ENCODE peak calls at places on chromosomes 3 and 15, in five cellular contexts. Z is spleen, V is SK-N-SH, L is esophagus muscularis mucosa, Q is K562. F is an unnamed sample.

GRCh38 chr3:9390265-9390888 is 7.0 kb upstream of the SETD5 start:
- DNase-seq in Z (no peak), V (no peak), L (no peak), Q (no peak), F (no peak)

GRCh38 chr15:73387507-73388255 is 18.9 kb upstream of the HCN4 start:
- DNase-seq in Z (peak), V (no peak), L (no peak), Q (no peak), F (no peak)

GRCh38 chr15:60679256-60679655 is 200.3 kb upstream of the ICE2 start:
- DNase-seq in Z (no peak), V (no peak), L (no peak), Q (no peak), F (no peak)

GRCh38 chr3:50491023-50491422 is 12.4 kb downstream of the CACNA2D2 start:
- DNase-seq in Z (no peak), V (no peak), L (no peak), Q (no peak), F (no peak)

GRCh38 chr3:190533511-190534282 is 19.8 kb downstream of the IL1RAP start:
- DNase-seq in Z (no peak), V (no peak), L (no peak), Q (no peak), F (no peak)

GRCh38 chr15:74937602-74938371 is at the start of gene COX5A:
- DNase-seq in Z (peak), V (peak), L (peak), Q (peak), F (peak)

GRCh38 chr15:70348581-70349344 is 251.0 kb upstream of the TLE3 start:
- DNase-seq in Z (no peak), V (no peak), L (no peak), Q (no peak), F (peak)

GRCh38 chr3:42668793-42669217 is 15.3 kb downstream of the ZBTB47 start:
- DNase-seq in Z (no peak), V (no peak), L (no peak), Q (no peak), F (no peak)

GRCh38 chr15:77179541-77179998 is 108.7 kb upstream of the TSPAN3 start:
- DNase-seq in Z (no peak), V (no peak), L (no peak), Q (no peak), F (no peak)

GRCh38 chr3:63674586-63674985 is 22.1 kb downstream of the SNTN start:
- DNase-seq in Z (no peak), V (no peak), L (no peak), Q (no peak), F (no peak)

GRCh38 chr15:58724471-58724870 is 25.0 kb downstream of the ADAM10 start:
- DNase-seq in Z (no peak), V (no peak), L (no peak), Q (no peak), F (peak)

GRCh38 chr3:106355873-106356272 is 487.1 kb upstream of the CBLB start:
- DNase-seq in Z (no peak), V (no peak), L (no peak), Q (no peak), F (no peak)

GRCh38 chr3:72999971-73000370 is 3.4 kb downstream of the PPP4R2 start:
- DNase-seq in Z (no peak), V (no peak), L (no peak), Q (no peak), F (no peak)

GRCh38 chr3:182792901-182793662 is at the start of gene ATP11B:
- DNase-seq in Z (peak), V (peak), L (peak), Q (peak), F (no peak)

GRCh38 chr3:122510878-122511481 is 3.8 kb downstream of the KPNA1 start:
- DNase-seq in Z (no peak), V (no peak), L (no peak), Q (no peak), F (peak)

GRCh38 chr3:51585197-51585596 is 46.7 kb downstream of the RAD54L2 start:
- DNase-seq in Z (no peak), V (peak), L (no peak), Q (no peak), F (no peak)

GRCh38 chr3:196207833-196208607 is 3.2 kb downstream of the ZDHHC19 start:
- DNase-seq in Z (peak), V (peak), L (no peak), Q (peak), F (no peak)

GRCh38 chr15:38226867-38227266 is 25.8 kb upstream of the SPRED1 start:
- DNase-seq in Z (no peak), V (peak), L (no peak), Q (no peak), F (no peak)

GRCh38 chr15:71921191-71921590 is 110.8 kb downstream of the NR2E3 start:
- DNase-seq in Z (no peak), V (no peak), L (no peak), Q (no peak), F (no peak)

GRCh38 chr3:49131576-49131975 is 1.3 kb downstream of the LAMB2 start:
- DNase-seq in Z (no peak), V (no peak), L (no peak), Q (no peak), F (no peak)

GRCh38 chr15:93060336-93061248 is 28.4 kb downstream of the RGMA start:
- DNase-seq in Z (peak), V (no peak), L (no peak), Q (no peak), F (no peak)

GRCh38 chr3:123440181-123440580 is 8.7 kb downstream of the ADCY5 start:
- DNase-seq in Z (no peak), V (no peak), L (no peak), Q (no peak), F (no peak)

GRCh38 chr3:190105876-190106275 is 14.8 kb downstream of the P3H2 start:
- DNase-seq in Z (no peak), V (no peak), L (no peak), Q (no peak), F (no peak)

GRCh38 chr3:46671541-46672348 is 21.7 kb downstream of the ALS2CL start:
- DNase-seq in Z (peak), V (peak), L (no peak), Q (no peak), F (no peak)

GRCh38 chr3:54357307-54357706 is 235.0 kb downstream of the CACNA2D3 start:
- DNase-seq in Z (no peak), V (no peak), L (no peak), Q (no peak), F (no peak)

DNA sequence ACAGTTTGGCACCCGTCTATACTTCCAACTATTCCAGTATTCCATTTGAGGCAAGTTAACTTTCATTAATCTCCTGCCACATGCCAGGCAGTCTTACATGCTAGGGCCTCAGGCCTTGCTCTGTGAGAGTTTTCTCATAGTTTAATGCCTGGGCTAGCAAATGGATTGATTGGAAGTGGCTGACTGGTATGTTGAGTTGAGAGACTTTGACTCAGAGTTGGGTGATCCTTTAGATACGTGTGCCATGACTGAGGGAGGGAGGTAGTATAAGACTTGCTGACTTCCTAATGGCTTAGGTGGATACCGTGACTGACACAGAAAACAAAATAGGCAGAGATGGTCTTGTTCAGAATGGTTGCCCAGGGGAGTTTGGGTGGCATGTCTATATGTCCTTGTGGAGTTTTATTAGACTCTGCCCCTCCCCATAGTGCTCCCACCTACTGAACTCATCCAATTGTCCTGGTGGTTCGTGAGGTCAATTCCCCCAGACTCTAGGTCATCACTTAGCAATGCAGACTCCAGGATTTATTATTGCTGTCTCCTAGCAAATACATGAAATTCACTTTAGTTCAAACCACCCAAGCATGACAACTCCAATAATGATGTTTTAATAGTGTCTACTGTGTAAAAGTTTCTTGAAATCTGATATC is 413.8 kb upstream of the MDFIC2 start:
- DNase-seq in Z (no peak), V (no peak), L (no peak), Q (no peak), F (no peak)
- TF ChIP-seq CTCF in Z (no peak), V (no peak), L (no peak), Q (no peak), F (no peak)

DNA sequence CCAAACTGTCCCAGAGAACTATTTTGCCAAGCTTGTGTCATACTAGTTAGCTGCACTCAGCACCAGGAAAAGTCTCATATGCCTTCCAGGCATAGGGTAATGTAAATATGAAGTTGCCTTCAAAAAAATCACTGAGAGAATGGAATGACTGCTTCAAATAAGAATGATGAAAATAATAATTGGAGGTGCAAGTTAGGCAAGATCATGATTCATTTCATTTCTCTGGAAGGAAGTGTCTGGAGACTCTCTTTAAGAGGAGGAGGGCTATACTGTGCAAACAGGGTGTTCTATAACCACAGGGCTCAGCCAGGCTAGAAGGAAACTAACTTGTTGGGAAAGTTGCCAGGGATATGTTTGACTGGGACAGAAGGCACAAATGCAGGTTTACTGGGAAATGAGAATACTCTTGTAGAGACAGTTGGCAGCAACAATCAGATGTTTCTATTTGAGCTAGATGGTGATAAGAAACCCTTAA is 4.3 kb downstream of the SIDT1 start:
- DNase-seq in Z (no peak), V (no peak), L (no peak), Q (no peak), F (no peak)
- H3K4me3 ChIP-seq in Z (no peak), V (no peak), L (no peak), Q (no peak), F (no peak)

DNA sequence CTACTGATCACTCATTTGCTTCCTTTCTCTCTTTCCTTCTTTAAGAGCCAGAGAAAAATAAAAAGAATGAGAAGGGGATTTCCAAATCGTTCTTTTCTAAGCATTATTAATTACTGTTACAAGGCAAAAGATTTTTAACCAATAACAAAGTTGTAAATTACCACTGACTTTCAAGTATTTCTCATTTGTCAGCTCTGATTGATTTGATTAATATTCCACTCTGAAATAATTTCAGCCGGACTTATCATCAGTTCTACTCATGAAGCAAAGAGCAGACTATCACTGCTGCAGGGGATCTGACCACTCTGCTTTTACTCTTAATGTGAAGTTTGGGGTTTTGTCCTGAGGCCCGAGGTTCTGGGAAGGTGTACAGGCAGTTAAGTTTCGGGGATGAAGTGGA is 19.8 kb downstream of the NR2F2 start:
- DNase-seq in Z (no peak), V (no peak), L (no peak), Q (no peak), F (no peak)
- TF ChIP-seq POLR2AphosphoS5 in Z (no peak), V (no peak), L (no peak), Q (no peak), F (no peak)

GRCh38 chr3:127639173-127640030 is 10.4 kb downstream of the PODXL2 start:
- DNase-seq in Z (no peak), V (no peak), L (no peak), Q (no peak), F (no peak)

GRCh38 chr3:127637971-127638370 is 9.0 kb downstream of the PODXL2 start:
- DNase-seq in Z (no peak), V (no peak), L (no peak), Q (no peak), F (no peak)

GRCh38 chr3:127634653-127635052 is 5.7 kb downstream of the PODXL2 start:
- DNase-seq in Z (no peak), V (no peak), L (no peak), Q (no peak), F (no peak)

GRCh38 chr3:127640031-127640355 is 11.0 kb downstream of the PODXL2 start:
- DNase-seq in Z (no peak), V (no peak), L (no peak), Q (no peak), F (no peak)

DNA sequence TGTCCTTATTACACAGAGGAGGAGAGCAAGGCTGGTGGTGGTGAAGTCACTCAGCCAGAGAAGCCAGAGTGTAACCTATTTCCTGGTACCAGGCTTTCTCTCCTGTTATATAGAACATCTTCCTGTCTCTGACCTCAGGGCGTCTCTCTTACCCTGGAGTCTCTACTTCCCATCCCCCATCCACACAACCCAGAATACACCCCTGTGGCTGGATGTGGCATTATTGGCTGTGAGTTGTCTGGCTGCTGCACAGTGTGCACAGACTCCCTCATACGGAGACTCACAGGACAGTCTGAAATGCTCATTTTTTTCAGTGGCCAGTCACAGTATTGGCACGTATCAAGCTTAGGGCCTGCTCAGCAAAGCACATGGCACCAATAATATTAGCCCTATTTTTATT is 8.6 kb downstream of the PODXL2 start:
- DNase-seq in Z (no peak), V (peak), L (no peak), Q (peak), F (peak)
- TF ChIP-seq CTCF in Z (no peak), V (no peak), L (no peak), Q (no peak), F (no peak)

GRCh38 chr3:179158336-179159039 is 10.3 kb downstream of the PIK3CA start:
- DNase-seq in Z (no peak), V (no peak), L (no peak), Q (no peak), F (no peak)

GRCh38 chr3:179156775-179157174 is 8.6 kb downstream of the PIK3CA start:
- DNase-seq in Z (no peak), V (no peak), L (no peak), Q (no peak), F (no peak)

GRCh38 chr3:179151474-179151873 is 3.3 kb downstream of the PIK3CA start:
- DNase-seq in Z (no peak), V (no peak), L (no peak), Q (no peak), F (no peak)

GRCh38 chr3:179156170-179156569 is 8.0 kb downstream of the PIK3CA start:
- DNase-seq in Z (no peak), V (no peak), L (no peak), Q (no peak), F (no peak)
- H3K4me3 ChIP-seq in Z (no peak), V (no peak), L (no peak), Q (no peak), F (no peak)

DNA sequence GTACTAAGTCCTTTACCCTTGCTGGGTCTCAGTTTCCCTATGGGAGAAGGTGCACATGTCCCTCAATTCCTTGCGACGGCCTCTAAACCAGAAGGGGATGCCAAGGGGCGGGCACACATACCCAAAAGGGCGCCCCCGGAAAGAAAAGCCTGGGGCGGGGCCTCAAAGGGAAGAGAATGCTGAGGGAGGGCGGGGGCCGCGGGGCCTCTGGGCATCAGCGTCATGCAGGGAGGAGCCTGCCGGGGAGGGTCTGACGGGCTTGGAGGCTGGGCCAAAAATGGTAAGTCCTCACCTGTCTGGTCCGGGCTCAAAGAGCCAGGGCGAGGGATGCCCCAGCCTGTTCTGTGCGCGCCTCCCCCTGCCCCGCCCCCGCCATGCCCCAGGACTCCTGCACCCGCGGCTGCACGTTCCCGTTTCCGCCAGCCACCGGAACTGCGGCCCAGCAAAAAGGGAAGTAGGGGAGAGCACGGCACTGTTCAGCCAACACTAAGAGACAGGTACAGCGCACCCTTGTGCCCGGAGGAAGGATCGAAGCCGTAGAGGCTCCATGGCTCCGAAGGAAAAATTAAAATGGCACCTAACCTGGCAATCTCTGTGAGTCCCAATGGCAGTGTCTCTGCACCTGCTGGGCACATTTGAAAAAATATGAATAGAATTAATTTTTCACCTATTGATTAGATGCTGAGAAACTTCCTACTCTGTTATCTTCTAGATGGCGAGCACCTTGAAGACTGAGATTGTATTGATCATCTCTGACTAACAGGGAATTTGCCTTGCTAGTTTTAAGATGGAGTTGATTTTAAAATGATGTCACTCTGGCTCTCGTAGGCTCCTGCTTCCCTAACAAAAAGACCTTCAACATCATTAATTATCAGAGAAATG is at the start of gene DET1:
- DNase-seq in Z (peak), V (peak), L (peak), Q (peak), F (peak)
- TF ChIP-seq POLR2AphosphoS5 in Z (peak), V (peak), L (peak), Q (peak), F (peak)

F was measured in HL-60.